ENCODE peak calls at places on chromosomes 16 and 17, in seven cellular contexts. G is hypothalamus; A is activated CD4-positive, CD25-positive, alpha-beta regulatory T cell; B is iris pigment epithelial cell; Y is COLO829; L is NCI-H2081; V is naive B cell. N is an unnamed sample.

GRCh38 chr17:81422776-81423697 is 27.8 kb downstream of the BAHCC1 start:
- DNase-seq in G (no peak), A (no peak), B (peak), Y (peak), L (no peak), V (no peak), N (no peak)

GRCh38 chr17:14205380-14205779 is 31.3 kb downstream of the CDRT15 start:
- DNase-seq in G (no peak), A (no peak), B (no peak), Y (no peak), L (no peak), V (no peak), N (no peak)

GRCh38 chr17:6701719-6702118 is 11.4 kb downstream of the SLC13A5 start:
- DNase-seq in G (no peak), A (no peak), B (peak), Y (no peak), L (no peak), V (no peak), N (no peak)

GRCh38 chr17:916315-916714 is 63.3 kb downstream of the NXN start:
- DNase-seq in G (no peak), A (no peak), B (no peak), Y (no peak), L (no peak), V (no peak), N (no peak)

GRCh38 chr16:13529193-13529982 is 390.6 kb upstream of the ERCC4 start:
- DNase-seq in G (no peak), A (no peak), B (no peak), Y (no peak), L (no peak), V (no peak), N (no peak)

GRCh38 chr16:2518823-2519710 is 1.1 kb upstream of the AMDHD2 start:
- DNase-seq in G (no peak), A (no peak), B (no peak), Y (no peak), L (no peak), V (no peak), N (no peak)

GRCh38 chr17:38727661-38728220 is 2.4 kb upstream of the CISD3 start:
- DNase-seq in G (no peak), A (peak), B (no peak), Y (no peak), L (no peak), V (no peak), N (no peak)

GRCh38 chr17:13631541-13631940 is 29.8 kb upstream of the HS3ST3A1 start:
- DNase-seq in G (no peak), A (no peak), B (peak), Y (no peak), L (no peak), V (no peak), N (no peak)

GRCh38 chr16:25126820-25127232 is 15.3 kb downstream of the LCMT1 start:
- DNase-seq in G (no peak), A (no peak), B (peak), Y (peak), L (no peak), V (no peak), N (peak)

GRCh38 chr17:43846963-43847369 is at the start of gene CD300LG:
- DNase-seq in G (no peak), A (no peak), B (no peak), Y (no peak), L (no peak), V (no peak), N (no peak)

GRCh38 chr17:37661372-37662014 is 18.2 kb upstream of the DDX52 start:
- DNase-seq in G (no peak), A (no peak), B (no peak), Y (no peak), L (no peak), V (no peak), N (no peak)

GRCh38 chr17:17911003-17911613 is 61.1 kb downstream of the TOM1L2 start:
- DNase-seq in G (no peak), A (no peak), B (no peak), Y (no peak), L (no peak), V (no peak), N (no peak)

GRCh38 chr17:41614098-41614497 is 1.5 kb upstream of the KRT16 start:
- DNase-seq in G (no peak), A (no peak), B (no peak), Y (no peak), L (no peak), V (no peak), N (no peak)

GRCh38 chr17:56929362-56929969 is 15.6 kb upstream of the TRIM25 start:
- DNase-seq in G (no peak), A (no peak), B (no peak), Y (no peak), L (no peak), V (no peak), N (no peak)

GRCh38 chr16:83102336-83102735 is 475.6 kb downstream of the CDH13 start:
- DNase-seq in G (no peak), A (no peak), B (no peak), Y (no peak), L (no peak), V (no peak), N (no peak)

GRCh38 chr17:78601577-78602190 is 24.5 kb upstream of the DNAH17 start:
- DNase-seq in G (no peak), A (no peak), B (no peak), Y (no peak), L (no peak), V (no peak), N (no peak)

GRCh38 chr17:62703269-62703775 is 75.9 kb downstream of the MRC2 start:
- DNase-seq in G (no peak), A (no peak), B (no peak), Y (no peak), L (no peak), V (no peak), N (no peak)

GRCh38 chr16:76222853-76223252 is 54.3 kb upstream of the CNTNAP4 start:
- DNase-seq in G (no peak), A (no peak), B (peak), Y (no peak), L (no peak), V (no peak), N (no peak)

GRCh38 chr16:72808754-72809153 is 239.2 kb downstream of the ZFHX3 start:
- DNase-seq in G (no peak), A (no peak), B (no peak), Y (no peak), L (no peak), V (no peak), N (no peak)

GRCh38 chr16:11431915-11432465 is 86.7 kb downstream of the RMI2 start:
- DNase-seq in G (no peak), A (no peak), B (peak), Y (no peak), L (no peak), V (no peak), N (no peak)

GRCh38 chr17:13182450-13182849 is 164.6 kb upstream of the ELAC2 start:
- DNase-seq in G (no peak), A (no peak), B (no peak), Y (no peak), L (no peak), V (no peak), N (no peak)

GRCh38 chr17:37148171-37148570 is 199.4 kb downstream of the AATF start:
- DNase-seq in G (no peak), A (no peak), B (peak), Y (no peak), L (no peak), V (no peak), N (no peak)

GRCh38 chr17:1060991-1061390 is 64.1 kb downstream of the TIMM22 start:
- DNase-seq in G (no peak), A (no peak), B (peak), Y (peak), L (no peak), V (no peak), N (peak)

GRCh38 chr16:88769617-88770458 is 15.2 kb downstream of the PIEZO1 start:
- DNase-seq in G (no peak), A (no peak), B (no peak), Y (no peak), L (no peak), V (no peak), N (no peak)

GRCh38 chr17:15462962-15463361 is 4.5 kb downstream of the CDRT4 start:
- DNase-seq in G (no peak), A (no peak), B (peak), Y (no peak), L (no peak), V (no peak), N (no peak)

GRCh38 chr16:8355714-8356113 is 234.6 kb downstream of the TMEM114 start:
- DNase-seq in G (no peak), A (no peak), B (no peak), Y (no peak), L (no peak), V (no peak), N (no peak)

GRCh38 chr17:75896360-75897075 is at the start of gene TRIM65:
- DNase-seq in G (peak), A (peak), B (peak), Y (peak), L (peak), V (peak), N (peak)

GRCh38 chr17:78324391-78325075 is 35.3 kb downstream of the SOCS3 start:
- DNase-seq in G (peak), A (no peak), B (peak), Y (no peak), L (peak), V (no peak), N (peak)

GRCh38 chr17:82892869-82893565 is 53.2 kb upstream of the ZNF750 start:
- DNase-seq in G (no peak), A (no peak), B (no peak), Y (no peak), L (no peak), V (peak), N (no peak)